ENCODE peak calls at places on chromosomes 13 and 19, in ten cellular contexts. One of them, this sample, is unnamed.

GRCh38 chr13:49410006-49410405 is 33.9 kb downstream of the CAB39L start:
- DNase-seq in WTC11: no peak
- DNase-seq in IMR-90: no peak
- DNase-seq in uterus: no peak
- DNase-seq in fibroblast of lung: peak
- DNase-seq in HepG2: no peak
- DNase-seq in psoas muscle: no peak
- DNase-seq in gastrocnemius medialis: no peak
- DNase-seq in heart right ventricle: no peak
- DNase-seq in epithelial cell of esophagus: no peak
- DNase-seq in this sample: no peak

GRCh38 chr13:20847298-20847697 is 55.2 kb downstream of the XPO4 start:
- DNase-seq in uterus: no peak
- DNase-seq in gastrocnemius medialis: no peak
- DNase-seq in psoas muscle: no peak
- DNase-seq in heart right ventricle: no peak
- DNase-seq in IMR-90: no peak
- DNase-seq in epithelial cell of esophagus: no peak
- DNase-seq in fibroblast of lung: no peak
- DNase-seq in HepG2: no peak
- DNase-seq in WTC11: no peak
- DNase-seq in this sample: peak

GRCh38 chr13:46181799-46182490 is at the start of gene LCP1:
- DNase-seq in psoas muscle: no peak
- DNase-seq in heart right ventricle: no peak
- DNase-seq in uterus: no peak
- DNase-seq in gastrocnemius medialis: no peak
- DNase-seq in HepG2: no peak
- DNase-seq in WTC11: no peak
- DNase-seq in IMR-90: no peak
- DNase-seq in fibroblast of lung: no peak
- DNase-seq in epithelial cell of esophagus: no peak
- DNase-seq in this sample: no peak

GRCh38 chr13:54965881-54966280 is 1937.3 kb downstream of the OLFM4 start:
- DNase-seq in fibroblast of lung: peak
- DNase-seq in psoas muscle: no peak
- DNase-seq in gastrocnemius medialis: no peak
- DNase-seq in IMR-90: no peak
- DNase-seq in HepG2: no peak
- DNase-seq in uterus: no peak
- DNase-seq in epithelial cell of esophagus: no peak
- DNase-seq in heart right ventricle: no peak
- DNase-seq in WTC11: no peak
- DNase-seq in this sample: no peak

GRCh38 chr19:37855098-37855497 is 51.3 kb downstream of the WDR87 start:
- DNase-seq in HepG2: no peak
- DNase-seq in psoas muscle: peak
- DNase-seq in heart right ventricle: peak
- DNase-seq in gastrocnemius medialis: no peak
- DNase-seq in WTC11: no peak
- DNase-seq in fibroblast of lung: peak
- DNase-seq in IMR-90: peak
- DNase-seq in uterus: no peak
- DNase-seq in epithelial cell of esophagus: peak
- DNase-seq in this sample: peak

GRCh38 chr13:35840991-35841604 is 290.1 kb downstream of the DCLK1 start:
- DNase-seq in HepG2: no peak
- DNase-seq in gastrocnemius medialis: no peak
- DNase-seq in psoas muscle: no peak
- DNase-seq in fibroblast of lung: no peak
- DNase-seq in uterus: peak
- DNase-seq in WTC11: no peak
- DNase-seq in epithelial cell of esophagus: no peak
- DNase-seq in IMR-90: no peak
- DNase-seq in heart right ventricle: no peak
- DNase-seq in this sample: no peak

GRCh38 chr13:108915095-108915633 is 285.8 kb downstream of the MYO16 start:
- DNase-seq in heart right ventricle: no peak
- DNase-seq in IMR-90: peak
- DNase-seq in fibroblast of lung: peak
- DNase-seq in epithelial cell of esophagus: peak
- DNase-seq in uterus: no peak
- DNase-seq in WTC11: no peak
- DNase-seq in gastrocnemius medialis: no peak
- DNase-seq in psoas muscle: no peak
- DNase-seq in HepG2: peak
- DNase-seq in this sample: peak

GRCh38 chr19:38769635-38770211 is 3.6 kb downstream of the LGALS7 start:
- DNase-seq in IMR-90: peak
- DNase-seq in HepG2: no peak
- DNase-seq in fibroblast of lung: peak
- DNase-seq in uterus: peak
- DNase-seq in WTC11: peak
- DNase-seq in psoas muscle: peak
- DNase-seq in gastrocnemius medialis: peak
- DNase-seq in heart right ventricle: peak
- DNase-seq in epithelial cell of esophagus: peak
- DNase-seq in this sample: peak

GRCh38 chr13:48818495-48818961 is 157.2 kb upstream of the FNDC3A start:
- DNase-seq in WTC11: no peak
- DNase-seq in epithelial cell of esophagus: peak
- DNase-seq in psoas muscle: no peak
- DNase-seq in fibroblast of lung: peak
- DNase-seq in heart right ventricle: no peak
- DNase-seq in gastrocnemius medialis: no peak
- DNase-seq in IMR-90: peak
- DNase-seq in uterus: no peak
- DNase-seq in HepG2: no peak
- DNase-seq in this sample: peak

GRCh38 chr19:47228168-47228936 is 2.6 kb downstream of the BBC3 start:
- DNase-seq in psoas muscle: peak
- DNase-seq in fibroblast of lung: peak
- DNase-seq in epithelial cell of esophagus: peak
- DNase-seq in HepG2: peak
- DNase-seq in heart right ventricle: no peak
- DNase-seq in IMR-90: peak
- DNase-seq in WTC11: peak
- DNase-seq in uterus: peak
- DNase-seq in gastrocnemius medialis: peak
- DNase-seq in this sample: no peak

GRCh38 chr19:53007200-53008054 is 6.3 kb upstream of the ERVV-1 start:
- DNase-seq in psoas muscle: no peak
- DNase-seq in fibroblast of lung: no peak
- DNase-seq in WTC11: no peak
- DNase-seq in epithelial cell of esophagus: no peak
- DNase-seq in uterus: no peak
- DNase-seq in heart right ventricle: no peak
- DNase-seq in gastrocnemius medialis: no peak
- DNase-seq in HepG2: no peak
- DNase-seq in IMR-90: no peak
- DNase-seq in this sample: no peak

GRCh38 chr19:40423227-40423566 is 2.6 kb downstream of the SERTAD1 start:
- DNase-seq in fibroblast of lung: no peak
- DNase-seq in epithelial cell of esophagus: no peak
- DNase-seq in heart right ventricle: no peak
- DNase-seq in WTC11: no peak
- DNase-seq in IMR-90: no peak
- DNase-seq in psoas muscle: no peak
- DNase-seq in HepG2: no peak
- DNase-seq in gastrocnemius medialis: no peak
- DNase-seq in uterus: no peak
- DNase-seq in this sample: no peak
- TF ChIP-seq CTCF in fibroblast of lung: no peak
- TF ChIP-seq CTCF in epithelial cell of esophagus: no peak
- TF ChIP-seq CTCF in heart right ventricle: no peak
- TF ChIP-seq CTCF in WTC11: no peak
- TF ChIP-seq CTCF in IMR-90: no peak
- TF ChIP-seq CTCF in psoas muscle: no peak
- TF ChIP-seq CTCF in HepG2: no peak
- TF ChIP-seq CTCF in gastrocnemius medialis: no peak
- TF ChIP-seq CTCF in uterus: no peak
- TF ChIP-seq CTCF in this sample: no peak

GRCh38 chr13:114024603-114025431 is 50.9 kb upstream of the C13orf46 start:
- DNase-seq in fibroblast of lung: no peak
- DNase-seq in epithelial cell of esophagus: no peak
- DNase-seq in IMR-90: no peak
- DNase-seq in HepG2: no peak
- DNase-seq in uterus: no peak
- DNase-seq in WTC11: no peak
- DNase-seq in heart right ventricle: no peak
- DNase-seq in gastrocnemius medialis: no peak
- DNase-seq in psoas muscle: no peak
- DNase-seq in this sample: no peak
- TF ChIP-seq CTCF in fibroblast of lung: no peak
- TF ChIP-seq CTCF in epithelial cell of esophagus: no peak
- TF ChIP-seq CTCF in IMR-90: no peak
- TF ChIP-seq CTCF in HepG2: no peak
- TF ChIP-seq CTCF in uterus: no peak
- TF ChIP-seq CTCF in WTC11: no peak
- TF ChIP-seq CTCF in heart right ventricle: no peak
- TF ChIP-seq CTCF in gastrocnemius medialis: no peak
- TF ChIP-seq CTCF in psoas muscle: no peak
- TF ChIP-seq CTCF in this sample: no peak

DNA sequence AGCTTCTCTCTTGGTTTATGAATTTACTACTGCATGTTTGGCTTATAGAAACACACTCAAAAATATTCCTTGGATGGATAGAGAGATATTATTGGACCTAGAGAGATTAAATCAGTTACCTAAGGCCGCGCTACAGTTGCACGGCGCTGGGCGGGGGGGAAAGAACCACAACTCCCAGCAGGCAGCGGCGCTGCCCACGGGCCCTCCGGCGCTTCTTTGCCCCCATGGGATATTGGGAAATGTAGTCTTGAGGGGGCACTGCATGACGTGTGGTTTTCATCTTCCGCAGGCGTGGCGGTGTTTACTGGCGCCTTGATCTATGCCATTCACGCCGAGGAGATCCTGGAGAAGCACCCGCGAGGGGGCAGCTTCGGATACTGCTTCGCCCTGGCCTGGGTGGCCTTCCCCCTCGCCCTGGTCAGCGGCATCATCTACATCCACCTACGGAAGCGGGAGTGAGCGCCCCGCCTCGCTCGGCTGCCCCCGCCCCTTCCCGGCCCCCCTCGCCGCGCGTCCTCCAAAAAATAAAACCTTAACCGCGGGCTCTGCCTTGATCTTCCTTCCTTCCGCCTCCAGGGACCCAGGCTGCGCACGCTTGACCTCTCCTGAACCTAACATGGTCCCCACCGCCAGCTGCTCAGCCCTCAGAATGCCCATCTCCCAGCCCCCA is 4.8 kb downstream of the EMP3 start:
- DNase-seq in fibroblast of lung: no peak
- DNase-seq in WTC11: peak
- DNase-seq in gastrocnemius medialis: peak
- DNase-seq in psoas muscle: peak
- DNase-seq in HepG2: no peak
- DNase-seq in epithelial cell of esophagus: peak
- DNase-seq in uterus: peak
- DNase-seq in IMR-90: no peak
- DNase-seq in heart right ventricle: peak
- DNase-seq in this sample: no peak
- TF ChIP-seq CTCF in fibroblast of lung: no peak
- TF ChIP-seq CTCF in WTC11: no peak
- TF ChIP-seq CTCF in gastrocnemius medialis: no peak
- TF ChIP-seq CTCF in psoas muscle: no peak
- TF ChIP-seq CTCF in HepG2: no peak
- TF ChIP-seq CTCF in epithelial cell of esophagus: peak
- TF ChIP-seq CTCF in uterus: no peak
- TF ChIP-seq CTCF in IMR-90: no peak
- TF ChIP-seq CTCF in heart right ventricle: peak
- TF ChIP-seq CTCF in this sample: no peak

DNA sequence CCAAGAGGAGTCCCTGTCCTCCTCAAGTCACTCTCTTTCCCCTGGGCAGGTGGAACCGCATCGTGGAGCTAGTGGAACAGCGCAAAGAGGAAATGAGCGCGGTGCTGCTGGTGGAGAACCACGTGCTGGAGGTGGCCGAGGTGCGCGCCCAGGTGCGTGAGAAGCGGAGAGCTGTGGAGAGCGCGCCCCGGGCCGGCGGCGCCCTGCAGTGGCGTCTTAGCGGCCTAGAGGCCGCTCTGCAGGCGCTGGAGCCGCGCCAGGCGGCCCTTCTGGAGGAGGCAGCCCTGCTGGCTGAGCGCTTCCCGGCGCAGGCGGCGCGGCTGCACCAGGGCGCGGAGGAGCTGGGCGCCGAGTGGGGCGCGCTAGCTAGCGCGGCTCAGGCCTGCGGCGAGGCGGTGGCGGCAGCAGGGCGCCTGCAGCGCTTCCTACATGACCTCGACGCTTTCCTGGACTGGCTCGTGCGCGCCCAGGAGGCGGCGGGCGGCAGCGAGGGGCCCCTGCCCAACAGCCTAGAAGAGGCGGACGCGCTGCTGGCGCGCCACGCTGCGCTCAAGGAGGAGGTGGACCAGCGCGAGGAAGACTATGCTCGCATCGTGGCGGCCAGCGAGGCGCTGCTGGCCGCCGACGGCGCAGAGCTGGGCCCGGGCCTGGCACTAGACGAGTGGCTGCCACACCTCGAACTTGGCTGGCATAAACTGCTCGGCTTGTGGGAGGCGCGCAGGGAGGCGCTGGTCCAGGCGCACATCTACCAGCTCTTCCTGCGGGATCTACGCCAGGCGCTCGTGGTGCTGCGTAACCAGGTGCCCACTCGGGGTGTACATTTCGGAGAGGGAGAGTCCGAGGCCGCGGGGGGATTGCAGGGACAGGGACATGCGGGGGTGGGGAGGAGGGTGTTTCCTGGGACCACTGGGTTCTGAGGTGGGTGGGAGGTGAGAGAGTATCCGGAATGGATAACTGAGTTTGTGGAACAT is 52.8 kb downstream of the SPTBN4 start:
- DNase-seq in epithelial cell of esophagus: peak
- DNase-seq in gastrocnemius medialis: no peak
- DNase-seq in uterus: no peak
- DNase-seq in fibroblast of lung: peak
- DNase-seq in HepG2: no peak
- DNase-seq in psoas muscle: no peak
- DNase-seq in IMR-90: peak
- DNase-seq in heart right ventricle: no peak
- DNase-seq in WTC11: peak
- DNase-seq in this sample: no peak
- TF ChIP-seq CTCF in epithelial cell of esophagus: no peak
- TF ChIP-seq CTCF in gastrocnemius medialis: no peak
- TF ChIP-seq CTCF in uterus: no peak
- TF ChIP-seq CTCF in fibroblast of lung: no peak
- TF ChIP-seq CTCF in HepG2: peak
- TF ChIP-seq CTCF in psoas muscle: no peak
- TF ChIP-seq CTCF in IMR-90: peak
- TF ChIP-seq CTCF in heart right ventricle: no peak
- TF ChIP-seq CTCF in WTC11: no peak
- TF ChIP-seq CTCF in this sample: peak